ENCODE peak calls at places on chromosomes 5 and 9, in four cellular contexts. F is H1, M is IMR-90, E is mesendoderm. V is an unnamed sample. For H3K4me1, the result is how much of the 10 kb centered on the place peaks cover.

GRCh38 chr5:72314571-72315172 is 5.4 kb downstream of the MRPS27 start:
- DNase-seq in E (no peak), M (peak), F (no peak), V (no peak)

GRCh38 chr5:121399879-121400278 is 451.8 kb upstream of the FTMT start:
- DNase-seq in M (no peak), E (no peak), F (no peak), V (no peak)

GRCh38 chr9:85898288-85898802 is 42.6 kb upstream of the NAA35 start:
- DNase-seq in M (no peak), F (no peak), E (peak), V (no peak)

GRCh38 chr9:4143951-4144717 is 155.7 kb downstream of the GLIS3 start:
- DNase-seq in M (peak), E (peak), F (no peak), V (no peak)

GRCh38 chr5:117856706-117857105 is 1131.6 kb downstream of the DTWD2 start:
- DNase-seq in M (no peak), F (no peak), E (no peak), V (no peak)

GRCh38 chr9:125990186-125990792 is 243.1 kb downstream of the PBX3 start:
- DNase-seq in F (no peak), M (no peak), E (no peak), V (no peak)

GRCh38 chr5:9348296-9348996 is 197.4 kb downstream of the SEMA5A start:
- DNase-seq in E (peak), F (no peak), M (peak), V (no peak)

GRCh38 chr5:178318382-178318781 is 85.8 kb upstream of the PHYKPL start:
- DNase-seq in E (no peak), F (no peak), M (no peak), V (no peak)

GRCh38 chr9:3989915-3990314 is 310.0 kb downstream of the GLIS3 start:
- DNase-seq in E (no peak), F (no peak), M (no peak), V (no peak)

GRCh38 chr9:73284386-73284785 is 132.7 kb downstream of the ANXA1 start:
- DNase-seq in E (no peak), F (no peak), M (no peak), V (no peak)

GRCh38 chr9:14451949-14452348 is 138.0 kb upstream of the NFIB start:
- DNase-seq in E (no peak), F (no peak), M (no peak), V (no peak)

GRCh38 chr9:121784706-121785426 is 133.4 kb downstream of the DAB2IP start:
- DNase-seq in F (no peak), M (no peak), E (peak), V (peak)

GRCh38 chr9:87812375-87813118 is 70.1 kb upstream of the SPATA31E1 start:
- DNase-seq in F (no peak), E (no peak), M (peak), V (no peak)

GRCh38 chr5:53027913-53028312 is 38.8 kb downstream of the ITGA2 start:
- DNase-seq in F (no peak), M (peak), E (no peak), V (no peak)

GRCh38 chr9:7246917-7247538 is 489.3 kb downstream of the KDM4C start:
- DNase-seq in M (peak), E (no peak), F (no peak), V (no peak)

GRCh38 chr5:37665889-37666288 is 174.0 kb downstream of the GDNF start:
- DNase-seq in M (no peak), E (no peak), F (no peak), V (no peak)

GRCh38 chr5:52863715-52864114 is 76.0 kb downstream of the ITGA1 start:
- DNase-seq in E (no peak), M (peak), F (no peak), V (no peak)

GRCh38 chr9:35703906-35704672 is 14.4 kb upstream of the TPM2 start:
- DNase-seq in M (no peak), E (no peak), F (no peak), V (no peak)

GRCh38 chr5:147956064-147956841 is 49.9 kb upstream of the C5orf46 start:
- DNase-seq in E (no peak), F (no peak), M (no peak), V (no peak)

GRCh38 chr5:137372386-137373160 is 126.6 kb downstream of the SPOCK1 start:
- DNase-seq in E (no peak), F (no peak), M (peak), V (no peak)

GRCh38 chr5:54994628-54995027 is 9.2 kb upstream of the ESM1 start:
- DNase-seq in M (no peak), F (no peak), E (no peak), V (no peak)

GRCh38 chr5:146751781-146752401 is 126.7 kb downstream of the PPP2R2B start:
- DNase-seq in M (no peak), E (no peak), F (no peak), V (no peak)

GRCh38 chr5:170638454-170639220 is 134.8 kb downstream of the KCNIP1 start:
- DNase-seq in M (peak), F (peak), E (peak), V (peak)

GRCh38 chr5:158013303-158013702 is 154.4 kb upstream of the CLINT1 start:
- DNase-seq in M (no peak), F (peak), E (peak), V (peak)

GRCh38 chr9:16870606-16871357 is at the start of gene BNC2:
- DNase-seq in M (peak), F (peak), E (peak), V (peak)

GRCh38 chr5:126066795-126067321 is 356.4 kb upstream of the GRAMD2B start:
- DNase-seq in M (no peak), E (no peak), F (no peak), V (no peak)

GRCh38 chr5:169097374-169097831 is 203.5 kb downstream of the SLIT3 start:
- DNase-seq in E (no peak), M (peak), F (no peak), V (no peak)

GRCh38 chr9:70444904-70445303 is 30.4 kb upstream of the KLF9 start:
- DNase-seq in F (no peak), E (no peak), M (peak), V (no peak)

GRCh38 chr5:103466494-103466893 is 96.1 kb downstream of the NUDT12 start:
- DNase-seq in M (peak), F (no peak), E (no peak), V (no peak)

GRCh38 chr5:114449836-114450515 is 88.1 kb downstream of the KCNN2 start:
- DNase-seq in F (peak), M (peak), E (peak), V (peak)

GRCh38 chr9:35598863-35599590 is 6.0 kb upstream of the TESK1 start:
- DNase-seq in E (no peak), M (no peak), F (no peak), V (peak)

GRCh38 chr9:94655739-94656138 is 16.4 kb upstream of the FBP1 start:
- DNase-seq in F (no peak), M (no peak), E (no peak), V (no peak)

GRCh38 chr9:94654165-94654894 is 15.0 kb upstream of the FBP1 start:
- DNase-seq in E (no peak), F (no peak), M (peak), V (no peak)

GRCh38 chr9:94656190-94656589 is 16.9 kb upstream of the FBP1 start:
- DNase-seq in E (no peak), M (no peak), F (no peak), V (no peak)

GRCh38 chr9:94656976-94657375 is 17.7 kb upstream of the FBP1 start:
- DNase-seq in E (no peak), F (no peak), M (no peak), V (no peak)
- H4K5ac ChIP-seq in E (no peak), F (no peak), M (no peak), V (no peak)

GRCh38 chr9:128905964-128906363 is 14.8 kb upstream of the PHYHD1 start:
- DNase-seq in F (no peak), E (no peak), M (no peak), V (no peak)
- H3K4me1 ChIP-seq in F (under half), E (under half), M (under half), V (under half)

DNA sequence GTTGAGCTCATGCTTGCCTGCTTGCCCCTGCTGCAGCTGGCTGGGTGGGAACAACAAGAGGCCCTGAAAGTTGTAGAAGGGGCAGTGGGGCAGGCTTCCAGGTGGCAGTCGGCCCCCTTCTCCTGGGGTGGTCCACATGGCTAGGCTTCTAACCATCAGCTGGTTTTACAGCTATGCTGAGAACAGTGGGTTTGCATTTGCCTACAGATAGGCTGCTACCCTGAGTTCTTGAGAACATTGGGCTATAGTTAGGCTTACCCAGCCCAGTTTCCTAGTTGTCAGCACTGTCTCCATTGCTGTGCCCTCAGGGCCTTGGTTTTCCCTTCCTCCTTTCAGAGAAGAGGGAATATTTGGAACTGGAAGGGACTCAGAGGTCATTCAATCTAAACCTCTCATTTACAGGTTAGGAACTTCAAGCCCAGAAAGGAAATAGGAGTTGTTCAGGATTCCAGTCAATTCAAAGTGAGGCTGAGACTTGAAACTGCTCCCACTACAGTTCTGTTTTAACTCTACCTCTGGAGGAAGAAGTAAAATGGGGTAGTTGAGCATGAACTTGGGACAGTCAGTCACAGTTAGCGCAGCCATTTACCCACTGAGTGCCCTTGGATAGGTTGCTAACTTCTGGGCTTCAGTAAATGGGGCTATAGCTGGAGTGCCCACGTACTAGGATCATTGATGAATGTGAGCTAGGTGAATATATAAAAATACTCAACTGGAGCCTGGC is 11.5 kb downstream of the LARP1 start:
- DNase-seq in E (no peak), F (no peak), M (no peak), V (no peak)
- H3K4ac ChIP-seq in E (no peak), F (no peak), M (no peak), V (no peak)

GRCh38 chr5:100832252-100833230 is 70.5 kb downstream of the ST8SIA4 start:
- DNase-seq in F (no peak), M (no peak), E (no peak), V (no peak)
- H4K5ac ChIP-seq in F (no peak), M (no peak), E (no peak), V (no peak)

DNA sequence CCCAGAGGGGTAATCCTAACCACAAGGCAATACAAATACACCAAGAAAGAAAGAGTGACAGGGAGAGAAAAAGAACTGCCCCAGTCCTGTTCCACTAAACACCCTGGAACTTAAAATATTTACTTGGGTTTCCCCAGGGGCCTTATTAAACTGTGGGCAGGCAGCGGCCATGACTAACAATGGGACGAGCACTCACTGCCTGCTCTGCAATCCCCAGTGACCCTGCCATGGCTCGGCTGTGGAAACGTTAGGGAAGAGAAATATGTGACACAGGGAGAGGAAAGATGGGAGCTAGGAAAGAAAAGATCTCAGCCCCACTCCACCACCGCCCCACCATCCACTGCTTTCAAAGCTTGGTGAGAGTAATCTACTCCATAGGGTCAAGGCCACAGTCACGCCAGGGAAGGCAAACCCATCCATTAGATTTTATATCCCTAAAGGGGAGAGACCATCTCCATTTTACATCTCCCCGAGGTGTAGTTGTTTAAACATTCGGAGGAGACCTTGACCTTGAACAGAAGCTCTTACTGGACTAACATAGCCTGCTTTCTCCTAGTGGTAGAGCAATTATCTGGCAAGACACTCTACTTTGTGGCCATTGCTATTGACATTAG is 117.6 kb downstream of the EFNA5 start:
- DNase-seq in M (peak), E (no peak), F (no peak), V (no peak)
- H3K4me1 ChIP-seq in M (under half), E (under half), F (under half), V (under half)

GRCh38 chr9:27633754-27634153 is 60.5 kb upstream of the C9orf72 start:
- DNase-seq in M (no peak), F (no peak), E (no peak), V (no peak)

GRCh38 chr9:27634879-27635278 is 61.6 kb upstream of the C9orf72 start:
- DNase-seq in F (no peak), E (no peak), M (no peak), V (no peak)

GRCh38 chr9:27638716-27639115 is 65.4 kb upstream of the C9orf72 start:
- DNase-seq in F (no peak), M (no peak), E (peak), V (no peak)
- H3K4ac ChIP-seq in F (no peak), M (no peak), E (no peak), V (no peak)

GRCh38 chr5:173886157-173886556 is 2.0 kb upstream of the CPEB4 start:
- DNase-seq in M (no peak), F (no peak), E (no peak), V (no peak)
- H4K5ac ChIP-seq in M (no peak), F (no peak), E (no peak), V (no peak)

DNA sequence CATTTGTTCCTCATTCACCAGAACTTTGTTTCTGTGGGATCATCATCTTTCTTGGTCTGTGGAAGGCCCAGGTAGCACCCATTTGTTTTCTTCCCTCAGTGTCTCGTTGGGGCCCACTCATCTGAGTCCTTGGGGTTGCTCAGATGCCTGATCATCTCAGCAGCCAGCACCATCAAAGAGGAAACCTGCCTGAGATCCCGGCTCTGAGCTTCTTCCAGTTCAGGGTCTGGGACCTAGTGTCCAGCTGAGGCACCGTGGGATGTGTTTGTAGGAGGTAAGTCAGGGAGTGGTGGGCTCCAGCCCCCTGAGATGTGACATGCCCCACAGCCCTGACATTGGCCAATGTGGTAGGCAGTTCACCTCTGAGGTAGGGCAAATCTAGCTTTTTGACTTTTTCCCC is 9.4 kb upstream of the CD180 start:
- DNase-seq in F (no peak), M (no peak), E (no peak), V (no peak)
- H3K4me1 ChIP-seq in F (under half), M (under half), E (under half), V (under half)

DNA sequence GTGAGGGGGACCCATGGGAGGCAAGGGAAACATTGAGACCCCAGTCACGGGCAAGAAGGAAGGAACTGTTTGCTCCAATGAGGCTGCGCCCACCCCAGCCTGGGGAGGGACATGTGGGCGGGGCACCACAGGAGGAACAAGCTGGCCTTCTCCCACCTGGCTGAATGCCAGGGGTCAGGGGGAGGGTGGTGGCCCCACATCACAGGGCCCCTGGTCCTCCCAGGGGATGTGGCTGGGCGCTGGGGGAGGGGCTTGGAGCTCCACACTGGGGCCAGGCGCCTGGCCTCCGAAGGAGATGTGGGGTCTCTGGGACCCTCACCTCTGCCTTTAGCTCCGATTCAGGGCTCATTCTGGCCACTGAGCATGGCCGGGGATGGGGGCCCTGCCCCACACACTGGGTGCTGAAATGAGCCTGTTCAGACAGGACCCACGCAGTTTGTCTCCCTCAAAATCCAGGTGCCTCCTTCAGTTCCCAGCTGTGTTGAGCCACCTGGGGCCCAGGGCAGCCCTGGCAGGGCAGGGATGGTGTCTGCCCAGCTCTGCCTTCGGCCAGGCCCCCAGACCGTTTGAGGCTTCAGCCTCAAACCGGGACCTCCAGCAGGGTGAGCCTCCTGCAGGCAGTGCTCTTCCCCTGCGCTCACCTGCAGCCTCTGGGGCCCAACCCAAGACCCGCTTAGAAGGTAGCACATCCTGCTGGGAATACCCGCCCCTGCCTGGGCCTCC is 33.2 kb upstream of the NOTCH1 start:
- DNase-seq in M (no peak), E (peak), F (no peak), V (peak)
- H3K4ac ChIP-seq in M (no peak), E (no peak), F (no peak), V (no peak)

GRCh38 chr9:23552876-23553275 is 273.2 kb downstream of the ELAVL2 start:
- DNase-seq in F (no peak), M (no peak), E (no peak), V (no peak)
- H4K5ac ChIP-seq in F (no peak), M (no peak), E (no peak), V (no peak)

V was measured in H9.